ENCODE peak calls at places on chromosomes 5 and 9, in five cellular contexts. B is choroid plexus epithelial cell; R is AG08395; G is fibroblast of pulmonary artery; V is activated CD4-positive, alpha-beta memory T cell treated with anti-CD3 and anti-CD28 coated beads for 36 hours. N is an unnamed sample.

GRCh38 chr9:80158150-80158549 is 586.4 kb downstream of the TLE4 start:
- DNase-seq in V (no peak), R (no peak), G (no peak), B (no peak), N (no peak)

GRCh38 chr5:172758077-172758835 is 12.7 kb downstream of the DUSP1 start:
- DNase-seq in B (peak; percentile 97), R (peak; percentile 92), G (peak; percentile 97), V (no peak), N (no peak)

GRCh38 chr9:136198605-136199083 is 6.3 kb downstream of the LHX3 start:
- DNase-seq in B (peak; percentile 19), R (no peak), V (no peak), G (peak; percentile 12), N (no peak)

GRCh38 chr5:79932510-79933504 is 58.3 kb downstream of the MTX3 start:
- DNase-seq in B (no peak), V (no peak), G (no peak), R (peak; percentile 84), N (no peak)

GRCh38 chr5:157744055-157745011 is 821 bp downstream of the LSM11 start:
- DNase-seq in B (no peak), G (no peak), V (peak; percentile 44), R (no peak), N (peak; percentile 16)

GRCh38 chr5:41256400-41256799 is 43.1 kb upstream of the C6 start:
- DNase-seq in R (no peak), G (peak; percentile 85), V (no peak), B (peak; percentile 51), N (no peak)

GRCh38 chr5:94174748-94175411 is 433.5 kb upstream of the POU5F2 start:
- DNase-seq in B (peak; percentile 53), V (no peak), R (peak; percentile 29), G (peak; percentile 13), N (no peak)

GRCh38 chr9:134379774-134380431 is 53.6 kb downstream of the RXRA start:
- DNase-seq in V (no peak), G (no peak), R (no peak), B (peak; percentile 38), N (no peak)

GRCh38 chr5:141040093-141040762 is 10.9 kb upstream of the PCDHB1 start:
- DNase-seq in R (no peak), V (no peak), G (peak; percentile 11), B (peak; percentile 2), N (peak; percentile 68)

GRCh38 chr5:136087961-136088871 is 44.4 kb upstream of the SMAD5 start:
- DNase-seq in B (peak; percentile 51), R (peak; percentile 74), G (peak; percentile 94), V (no peak), N (peak; percentile 86)

GRCh38 chr9:83471223-83471622 is 67.0 kb downstream of the FRMD3 start:
- DNase-seq in R (no peak), V (no peak), B (peak; percentile 18), G (peak; percentile 5), N (no peak)